ENCODE peak calls at places on chromosomes 1 and 21, in nine cellular contexts. H is iPS-NIHi11; J is omental fat pad; V is activated T-cell treated with anti-CD3 and anti-CD28 coated beads, Interleukin-2, amount 50 U/mL, for 72 hours; C is activated CD8-positive, alpha-beta memory T cell treated with anti-CD3 and anti-CD28 coated beads for 1 hour; U is HEK293T; P is HT1080; I is Right ventricle myocardium superior; B is G401. G is an unnamed sample.

GRCh38 chr1:43067856-43068751 is 104.0 kb downstream of the EBNA1BP2 start:
- DNase-seq in I (no peak), U (peak), C (no peak), B (no peak), H (peak), P (no peak), J (no peak), V (peak), G (no peak)

GRCh38 chr1:31583995-31584868 is 7.9 kb downstream of the TINAGL1 start:
- DNase-seq in I (peak), J (no peak), V (no peak), U (peak), P (no peak), H (no peak), B (no peak), C (no peak), G (no peak)

GRCh38 chr1:86798608-86799291 is 94.4 kb downstream of the SH3GLB1 start:
- DNase-seq in J (no peak), C (no peak), I (no peak), P (no peak), V (no peak), H (no peak), B (no peak), U (no peak), G (no peak)

GRCh38 chr1:209675567-209676154 is 449 bp downstream of the G0S2 start:
- DNase-seq in H (peak), V (peak), P (no peak), I (peak), C (no peak), U (peak), B (peak), J (no peak), G (no peak)

GRCh38 chr1:167669209-167670139 is 39.4 kb downstream of the RCSD1 start:
- DNase-seq in U (no peak), V (no peak), P (no peak), B (no peak), C (no peak), I (no peak), J (no peak), H (no peak), G (no peak)

GRCh38 chr1:203572134-203572625 is 54.5 kb upstream of the ATP2B4 start:
- DNase-seq in I (no peak), U (no peak), B (no peak), V (no peak), J (no peak), P (no peak), H (peak), C (no peak), G (no peak)

GRCh38 chr1:110494036-110494435 is 24.9 kb downstream of the KCNA10 start:
- DNase-seq in V (no peak), P (no peak), B (no peak), U (no peak), H (no peak), I (no peak), C (no peak), J (no peak), G (no peak)

GRCh38 chr1:41915786-41916571 is 2.7 kb downstream of the HIVEP3 start:
- DNase-seq in P (peak), U (no peak), J (no peak), V (no peak), H (no peak), C (no peak), I (no peak), B (peak), G (no peak)

GRCh38 chr21:37153935-37154350 is 80.9 kb downstream of the TTC3 start:
- DNase-seq in C (no peak), J (no peak), P (no peak), H (no peak), I (no peak), B (no peak), U (no peak), V (no peak), G (no peak)

GRCh38 chr1:27031235-27032118 is 18.8 kb upstream of the TENT5B start:
- DNase-seq in P (peak), B (peak), H (peak), J (no peak), U (no peak), C (no peak), V (no peak), I (peak), G (no peak)